ENCODE peak calls at places on chromosomes 12 and 14, in nine cellular contexts. One of them, this sample, is unnamed.

GRCh38 chr12:71664411-71665108 is 459 bp downstream of the THAP2 start:
- DNase-seq in HCEC 1CT: peak; percentile 10
- DNase-seq in BJ: no peak
- DNase-seq in EH: peak; percentile 25
- DNase-seq in AG04450: no peak
- DNase-seq in fibroblast of lung: peak; percentile 20
- DNase-seq in cardiac muscle cell: peak; percentile 21
- DNase-seq in T1000: no peak
- DNase-seq in non-pigmented ciliary epithelial cell: no peak
- DNase-seq in this sample: no peak

GRCh38 chr14:73753887-73754880 is 40.0 kb upstream of the PNMA1 start:
- DNase-seq in HCEC 1CT: peak; percentile 51
- DNase-seq in cardiac muscle cell: peak; percentile 38
- DNase-seq in EH: peak; percentile 56
- DNase-seq in BJ: no peak
- DNase-seq in AG04450: no peak
- DNase-seq in fibroblast of lung: no peak
- DNase-seq in non-pigmented ciliary epithelial cell: no peak
- DNase-seq in T1000: no peak
- DNase-seq in this sample: no peak

GRCh38 chr14:95515080-95515489 is 1.4 kb downstream of the SYNE3 start:
- DNase-seq in cardiac muscle cell: peak; percentile 35
- DNase-seq in fibroblast of lung: no peak
- DNase-seq in T1000: peak; percentile 21
- DNase-seq in EH: peak; percentile 80
- DNase-seq in BJ: no peak
- DNase-seq in AG04450: no peak
- DNase-seq in non-pigmented ciliary epithelial cell: no peak
- DNase-seq in HCEC 1CT: no peak
- DNase-seq in this sample: no peak

GRCh38 chr12:131137009-131137835 is 183.5 kb downstream of the ADGRD1 start:
- DNase-seq in non-pigmented ciliary epithelial cell: no peak
- DNase-seq in T1000: no peak
- DNase-seq in EH: no peak
- DNase-seq in AG04450: no peak
- DNase-seq in HCEC 1CT: no peak
- DNase-seq in cardiac muscle cell: no peak
- DNase-seq in fibroblast of lung: no peak
- DNase-seq in BJ: no peak
- DNase-seq in this sample: no peak

GRCh38 chr14:94099006-94099405 is 11.5 kb upstream of the IFI27 start:
- DNase-seq in fibroblast of lung: no peak
- DNase-seq in non-pigmented ciliary epithelial cell: no peak
- DNase-seq in HCEC 1CT: no peak
- DNase-seq in EH: no peak
- DNase-seq in AG04450: no peak
- DNase-seq in BJ: no peak
- DNase-seq in T1000: no peak
- DNase-seq in cardiac muscle cell: no peak
- DNase-seq in this sample: no peak

GRCh38 chr14:29222671-29223268 is 456.2 kb downstream of the FOXG1 start:
- DNase-seq in cardiac muscle cell: peak; percentile 71
- DNase-seq in AG04450: peak; percentile 41
- DNase-seq in HCEC 1CT: peak; percentile 73
- DNase-seq in EH: peak; percentile 63
- DNase-seq in BJ: no peak
- DNase-seq in fibroblast of lung: peak; percentile 83
- DNase-seq in non-pigmented ciliary epithelial cell: no peak
- DNase-seq in T1000: no peak
- DNase-seq in this sample: peak; percentile 37

GRCh38 chr14:35747379-35747778 is 61.7 kb downstream of the RALGAPA1 start:
- DNase-seq in cardiac muscle cell: peak; percentile 1
- DNase-seq in T1000: no peak
- DNase-seq in fibroblast of lung: peak; percentile 76
- DNase-seq in BJ: no peak
- DNase-seq in non-pigmented ciliary epithelial cell: no peak
- DNase-seq in AG04450: peak; percentile 6
- DNase-seq in HCEC 1CT: no peak
- DNase-seq in EH: peak; percentile 34
- DNase-seq in this sample: no peak

GRCh38 chr12:105399428-105400081 is 69.1 kb downstream of the C12orf75 start:
- DNase-seq in HCEC 1CT: no peak
- DNase-seq in fibroblast of lung: no peak
- DNase-seq in cardiac muscle cell: no peak
- DNase-seq in AG04450: no peak
- DNase-seq in T1000: no peak
- DNase-seq in non-pigmented ciliary epithelial cell: no peak
- DNase-seq in BJ: no peak
- DNase-seq in EH: no peak
- DNase-seq in this sample: no peak

GRCh38 chr12:52964556-52965336 is 15.8 kb downstream of the KRT18 start:
- DNase-seq in non-pigmented ciliary epithelial cell: no peak
- DNase-seq in cardiac muscle cell: no peak
- DNase-seq in HCEC 1CT: no peak
- DNase-seq in fibroblast of lung: no peak
- DNase-seq in T1000: no peak
- DNase-seq in AG04450: no peak
- DNase-seq in BJ: no peak
- DNase-seq in EH: no peak
- DNase-seq in this sample: no peak

GRCh38 chr12:101954681-101955080 is 77.3 kb downstream of the DRAM1 start:
- DNase-seq in HCEC 1CT: no peak
- DNase-seq in BJ: no peak
- DNase-seq in fibroblast of lung: no peak
- DNase-seq in T1000: no peak
- DNase-seq in non-pigmented ciliary epithelial cell: no peak
- DNase-seq in cardiac muscle cell: no peak
- DNase-seq in EH: no peak
- DNase-seq in AG04450: no peak
- DNase-seq in this sample: no peak

GRCh38 chr12:10909462-10909861 is at the start of gene TAS2R13:
- DNase-seq in AG04450: no peak
- DNase-seq in EH: no peak
- DNase-seq in T1000: no peak
- DNase-seq in non-pigmented ciliary epithelial cell: no peak
- DNase-seq in HCEC 1CT: no peak
- DNase-seq in cardiac muscle cell: no peak
- DNase-seq in fibroblast of lung: no peak
- DNase-seq in BJ: no peak
- DNase-seq in this sample: no peak

GRCh38 chr14:54567634-54568561 is 970 bp downstream of the SAMD4A start:
- DNase-seq in EH: peak; percentile 54
- DNase-seq in T1000: no peak
- DNase-seq in cardiac muscle cell: peak; percentile 71
- DNase-seq in fibroblast of lung: peak; percentile 54
- DNase-seq in HCEC 1CT: peak; percentile 40
- DNase-seq in AG04450: no peak
- DNase-seq in BJ: no peak
- DNase-seq in non-pigmented ciliary epithelial cell: no peak
- DNase-seq in this sample: no peak

GRCh38 chr12:122399592-122400373 is 22.7 kb downstream of the CLIP1 start:
- DNase-seq in cardiac muscle cell: peak; percentile 89
- DNase-seq in HCEC 1CT: peak; percentile 91
- DNase-seq in non-pigmented ciliary epithelial cell: peak; percentile 85
- DNase-seq in fibroblast of lung: peak; percentile 94
- DNase-seq in T1000: peak; percentile 81
- DNase-seq in AG04450: peak; percentile 75
- DNase-seq in BJ: peak; percentile 77
- DNase-seq in EH: peak; percentile 93
- DNase-seq in this sample: peak; percentile 84

GRCh38 chr12:72241552-72241951 is 30.6 kb upstream of the TRHDE start:
- DNase-seq in non-pigmented ciliary epithelial cell: no peak
- DNase-seq in cardiac muscle cell: no peak
- DNase-seq in fibroblast of lung: no peak
- DNase-seq in AG04450: no peak
- DNase-seq in EH: no peak
- DNase-seq in BJ: no peak
- DNase-seq in T1000: no peak
- DNase-seq in HCEC 1CT: no peak
- DNase-seq in this sample: no peak

GRCh38 chr14:70821916-70822705 is 12.8 kb upstream of the MAP3K9 start:
- DNase-seq in BJ: no peak
- DNase-seq in non-pigmented ciliary epithelial cell: no peak
- DNase-seq in fibroblast of lung: peak; percentile 28
- DNase-seq in T1000: no peak
- DNase-seq in cardiac muscle cell: peak; percentile 75
- DNase-seq in HCEC 1CT: peak; percentile 41
- DNase-seq in AG04450: no peak
- DNase-seq in EH: peak; percentile 57
- DNase-seq in this sample: no peak

GRCh38 chr14:36302823-36303222 is 17.6 kb downstream of the MBIP start:
- DNase-seq in AG04450: no peak
- DNase-seq in HCEC 1CT: no peak
- DNase-seq in BJ: no peak
- DNase-seq in T1000: no peak
- DNase-seq in fibroblast of lung: no peak
- DNase-seq in cardiac muscle cell: no peak
- DNase-seq in non-pigmented ciliary epithelial cell: no peak
- DNase-seq in EH: no peak
- DNase-seq in this sample: no peak

GRCh38 chr12:89707623-89707991 is 1.0 kb downstream of the ATP2B1 start:
- DNase-seq in HCEC 1CT: no peak
- DNase-seq in EH: no peak
- DNase-seq in AG04450: no peak
- DNase-seq in T1000: no peak
- DNase-seq in BJ: no peak
- DNase-seq in non-pigmented ciliary epithelial cell: no peak
- DNase-seq in fibroblast of lung: no peak
- DNase-seq in cardiac muscle cell: no peak
- DNase-seq in this sample: no peak

GRCh38 chr12:143964-144649 is 69.8 kb downstream of the SLC6A12 start:
- DNase-seq in fibroblast of lung: no peak
- DNase-seq in cardiac muscle cell: no peak
- DNase-seq in non-pigmented ciliary epithelial cell: no peak
- DNase-seq in AG04450: no peak
- DNase-seq in HCEC 1CT: no peak
- DNase-seq in EH: no peak
- DNase-seq in BJ: no peak
- DNase-seq in T1000: no peak
- DNase-seq in this sample: no peak

GRCh38 chr12:57616383-57617101 is 5.3 kb downstream of the ARHGEF25 start:
- DNase-seq in HCEC 1CT: no peak
- DNase-seq in cardiac muscle cell: peak; percentile 55
- DNase-seq in fibroblast of lung: no peak
- DNase-seq in BJ: no peak
- DNase-seq in EH: peak; percentile 64
- DNase-seq in non-pigmented ciliary epithelial cell: no peak
- DNase-seq in T1000: peak; percentile 97
- DNase-seq in AG04450: no peak
- DNase-seq in this sample: no peak

GRCh38 chr12:52214421-52214802 is 18.6 kb upstream of the KRT7 start:
- DNase-seq in fibroblast of lung: no peak
- DNase-seq in HCEC 1CT: no peak
- DNase-seq in EH: no peak
- DNase-seq in BJ: no peak
- DNase-seq in cardiac muscle cell: no peak
- DNase-seq in non-pigmented ciliary epithelial cell: no peak
- DNase-seq in AG04450: no peak
- DNase-seq in T1000: no peak
- DNase-seq in this sample: no peak

GRCh38 chr12:70606001-70606400 is 31.2 kb downstream of the PTPRB start:
- DNase-seq in non-pigmented ciliary epithelial cell: no peak
- DNase-seq in fibroblast of lung: no peak
- DNase-seq in AG04450: no peak
- DNase-seq in HCEC 1CT: peak; percentile 80
- DNase-seq in cardiac muscle cell: no peak
- DNase-seq in EH: no peak
- DNase-seq in BJ: no peak
- DNase-seq in T1000: no peak
- DNase-seq in this sample: no peak

GRCh38 chr12:44581642-44582242 is 294.4 kb downstream of the NELL2 start:
- DNase-seq in BJ: no peak
- DNase-seq in fibroblast of lung: no peak
- DNase-seq in EH: no peak
- DNase-seq in cardiac muscle cell: no peak
- DNase-seq in non-pigmented ciliary epithelial cell: no peak
- DNase-seq in T1000: no peak
- DNase-seq in HCEC 1CT: no peak
- DNase-seq in AG04450: no peak
- DNase-seq in this sample: no peak

GRCh38 chr14:59591641-59592040 is 15.0 kb upstream of the CCDC175 start:
- DNase-seq in AG04450: no peak
- DNase-seq in non-pigmented ciliary epithelial cell: no peak
- DNase-seq in EH: no peak
- DNase-seq in T1000: no peak
- DNase-seq in cardiac muscle cell: no peak
- DNase-seq in fibroblast of lung: no peak
- DNase-seq in BJ: no peak
- DNase-seq in HCEC 1CT: no peak
- DNase-seq in this sample: no peak

GRCh38 chr14:78170203-78170602 is at the start of gene NRXN3:
- DNase-seq in non-pigmented ciliary epithelial cell: no peak
- DNase-seq in EH: no peak
- DNase-seq in HCEC 1CT: no peak
- DNase-seq in BJ: no peak
- DNase-seq in T1000: no peak
- DNase-seq in fibroblast of lung: no peak
- DNase-seq in cardiac muscle cell: no peak
- DNase-seq in AG04450: no peak
- DNase-seq in this sample: no peak

GRCh38 chr12:203462-204260 is 10.3 kb downstream of the SLC6A12 start:
- DNase-seq in cardiac muscle cell: peak; percentile 31
- DNase-seq in EH: peak; percentile 14
- DNase-seq in HCEC 1CT: no peak
- DNase-seq in AG04450: no peak
- DNase-seq in T1000: no peak
- DNase-seq in BJ: no peak
- DNase-seq in fibroblast of lung: no peak
- DNase-seq in non-pigmented ciliary epithelial cell: no peak
- DNase-seq in this sample: no peak

GRCh38 chr12:99257672-99258071 is 389.9 kb upstream of the GARIN6 start:
- DNase-seq in AG04450: no peak
- DNase-seq in EH: no peak
- DNase-seq in fibroblast of lung: no peak
- DNase-seq in non-pigmented ciliary epithelial cell: no peak
- DNase-seq in cardiac muscle cell: no peak
- DNase-seq in T1000: no peak
- DNase-seq in BJ: no peak
- DNase-seq in HCEC 1CT: no peak
- DNase-seq in this sample: no peak

GRCh38 chr12:52327830-52328500 is 6.8 kb upstream of the KRT83 start:
- DNase-seq in EH: no peak
- DNase-seq in cardiac muscle cell: no peak
- DNase-seq in HCEC 1CT: no peak
- DNase-seq in AG04450: no peak
- DNase-seq in BJ: no peak
- DNase-seq in fibroblast of lung: no peak
- DNase-seq in T1000: no peak
- DNase-seq in non-pigmented ciliary epithelial cell: no peak
- DNase-seq in this sample: no peak

GRCh38 chr12:112809684-112810083 is 18.1 kb downstream of the RPH3A start:
- DNase-seq in non-pigmented ciliary epithelial cell: no peak
- DNase-seq in BJ: no peak
- DNase-seq in HCEC 1CT: no peak
- DNase-seq in fibroblast of lung: no peak
- DNase-seq in cardiac muscle cell: no peak
- DNase-seq in EH: no peak
- DNase-seq in T1000: no peak
- DNase-seq in AG04450: no peak
- DNase-seq in this sample: no peak

GRCh38 chr12:119693511-119693910 is 25.6 kb downstream of the PRKAB1 start:
- DNase-seq in BJ: no peak
- DNase-seq in EH: no peak
- DNase-seq in cardiac muscle cell: no peak
- DNase-seq in HCEC 1CT: no peak
- DNase-seq in T1000: no peak
- DNase-seq in AG04450: no peak
- DNase-seq in non-pigmented ciliary epithelial cell: no peak
- DNase-seq in fibroblast of lung: no peak
- DNase-seq in this sample: no peak

This sample was measured in HFF-Myc.